ENCODE peak calls at places on chromosomes 2 and 18, in five cellular contexts. One of them, this sample, is unnamed.

GRCh38 chr2:63856302-63856600 is 14.6 kb downstream of the UGP2 start:
- DNase-seq in Peyer's patch: peak; percentile 65
- DNase-seq in adrenal gland: no peak
- DNase-seq in uterus: no peak
- DNase-seq in stomach: no peak
- DNase-seq in this sample: no peak

GRCh38 chr2:166451451-166451850 is 42.6 kb downstream of the SCN7A start:
- DNase-seq in uterus: no peak
- DNase-seq in adrenal gland: no peak
- DNase-seq in Peyer's patch: no peak
- DNase-seq in stomach: no peak
- DNase-seq in this sample: no peak

GRCh38 chr2:149330127-149331022 is at the start of gene LYPD6:
- DNase-seq in uterus: peak; percentile 64
- DNase-seq in stomach: peak; percentile 84
- DNase-seq in adrenal gland: peak; percentile 74
- DNase-seq in Peyer's patch: peak; percentile 70
- DNase-seq in this sample: peak; percentile 80

GRCh38 chr2:101614127-101614759 is 83.3 kb upstream of the MAP4K4 start:
- DNase-seq in stomach: no peak
- DNase-seq in Peyer's patch: no peak
- DNase-seq in uterus: no peak
- DNase-seq in adrenal gland: no peak
- DNase-seq in this sample: no peak

GRCh38 chr2:127479866-127480743 is 46.2 kb downstream of the IWS1 start:
- DNase-seq in uterus: no peak
- DNase-seq in adrenal gland: no peak
- DNase-seq in stomach: no peak
- DNase-seq in Peyer's patch: no peak
- DNase-seq in this sample: no peak

GRCh38 chr2:71064110-71064611 is 4.3 kb upstream of the NAGK start:
- DNase-seq in uterus: no peak
- DNase-seq in adrenal gland: no peak
- DNase-seq in Peyer's patch: no peak
- DNase-seq in stomach: no peak
- DNase-seq in this sample: no peak

GRCh38 chr2:45180033-45180746 is 170.9 kb upstream of the SIX2 start:
- DNase-seq in stomach: no peak
- DNase-seq in uterus: no peak
- DNase-seq in adrenal gland: no peak
- DNase-seq in Peyer's patch: no peak
- DNase-seq in this sample: no peak

GRCh38 chr18:11908182-11909080 is at the start of gene MPPE1:
- DNase-seq in stomach: peak; percentile 93
- DNase-seq in adrenal gland: peak; percentile 89
- DNase-seq in Peyer's patch: peak; percentile 96
- DNase-seq in uterus: peak; percentile 85
- DNase-seq in this sample: peak; percentile 89

GRCh38 chr2:64952896-64953482 is 36.2 kb upstream of the SLC1A4 start:
- DNase-seq in uterus: no peak
- DNase-seq in adrenal gland: no peak
- DNase-seq in stomach: no peak
- DNase-seq in Peyer's patch: no peak
- DNase-seq in this sample: no peak

DNA sequence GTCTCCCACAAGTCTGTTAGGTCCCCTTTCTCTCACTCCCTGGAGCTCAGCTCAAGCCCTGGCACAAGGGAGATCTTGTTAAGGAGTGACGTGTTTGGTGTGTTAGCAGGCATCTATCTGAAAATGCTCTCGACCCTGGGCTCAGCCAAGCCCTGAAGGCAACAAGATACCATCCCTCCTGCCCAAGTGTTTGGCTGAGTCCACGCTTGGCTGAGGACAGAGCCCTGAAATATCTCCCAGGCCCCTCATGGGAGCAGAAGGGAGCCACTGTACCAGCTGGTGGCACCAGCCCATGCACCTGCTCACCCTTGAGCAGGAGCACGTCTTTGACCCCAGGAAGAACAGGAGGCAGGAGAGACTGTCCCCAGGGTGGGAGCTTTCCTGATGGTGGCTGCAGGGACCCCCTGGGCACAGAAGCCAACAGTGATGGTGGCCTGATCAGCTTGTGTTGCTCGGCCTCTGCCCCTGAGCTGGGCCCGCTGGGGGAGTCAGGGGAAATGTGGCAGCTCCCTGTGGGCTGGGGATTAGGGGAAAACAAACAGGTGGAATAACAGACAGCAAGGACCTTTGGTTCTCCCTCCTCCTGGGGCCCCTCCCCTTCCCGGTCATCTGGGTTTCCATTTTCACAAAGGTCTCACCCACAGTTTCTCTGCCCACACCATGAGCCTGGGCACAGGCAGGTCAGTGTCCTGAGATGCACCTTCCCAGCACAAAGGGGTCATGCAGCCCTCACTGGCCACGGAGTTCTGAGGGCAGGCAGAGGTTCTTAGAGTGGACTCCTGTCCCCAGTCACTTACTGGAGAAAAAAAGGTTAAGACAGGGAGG is 91.6 kb downstream of the RHOB start:
- DNase-seq in Peyer's patch: no peak
- DNase-seq in stomach: no peak
- DNase-seq in uterus: no peak
- DNase-seq in adrenal gland: no peak
- DNase-seq in this sample: no peak
- TF ChIP-seq POLR2A in Peyer's patch: no peak
- TF ChIP-seq POLR2A in stomach: no peak
- TF ChIP-seq POLR2A in uterus: no peak
- TF ChIP-seq POLR2A in adrenal gland: no peak
- TF ChIP-seq POLR2A in this sample: no peak

DNA sequence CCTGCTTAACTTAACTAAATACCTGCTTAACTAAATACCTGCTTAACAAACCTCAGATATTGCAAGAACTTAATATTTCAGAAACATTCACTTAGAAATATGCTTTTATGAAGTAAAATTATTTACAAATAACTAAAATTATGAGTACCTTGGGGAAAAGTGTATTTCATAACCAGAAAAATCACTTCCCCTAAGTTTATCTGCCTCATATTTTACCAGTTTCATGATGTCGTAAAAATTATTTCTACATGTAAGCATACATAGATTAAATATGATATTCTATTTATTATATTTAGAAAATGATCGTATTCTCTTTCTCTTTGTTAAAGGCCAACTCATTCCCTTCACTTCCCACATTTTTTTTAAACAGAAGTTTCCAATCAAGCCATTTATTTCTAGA is 41.5 kb upstream of the DSC1 start:
- DNase-seq in adrenal gland: no peak
- DNase-seq in stomach: no peak
- DNase-seq in uterus: no peak
- DNase-seq in Peyer's patch: no peak
- DNase-seq in this sample: no peak
- TF ChIP-seq CTCF in adrenal gland: no peak
- TF ChIP-seq CTCF in stomach: no peak
- TF ChIP-seq CTCF in uterus: no peak
- TF ChIP-seq CTCF in Peyer's patch: no peak
- TF ChIP-seq CTCF in this sample: no peak

GRCh38 chr2:8455236-8456148 is 226.4 kb upstream of the ID2 start:
- DNase-seq in stomach: no peak
- DNase-seq in Peyer's patch: peak; percentile 38
- DNase-seq in adrenal gland: no peak
- DNase-seq in uterus: no peak
- DNase-seq in this sample: no peak
- H3K4me3 ChIP-seq in stomach: no peak overlapping the region
- H3K4me3 ChIP-seq in Peyer's patch: no peak overlapping the region
- H3K4me3 ChIP-seq in adrenal gland: no peak overlapping the region
- H3K4me3 ChIP-seq in uterus: no peak overlapping the region
- H3K4me3 ChIP-seq in this sample: no peak overlapping the region

GRCh38 chr2:241501099-241501541 is 7.3 kb downstream of the STK25 start:
- DNase-seq in adrenal gland: no peak
- DNase-seq in Peyer's patch: no peak
- DNase-seq in uterus: no peak
- DNase-seq in stomach: no peak
- DNase-seq in this sample: no peak
- TF ChIP-seq POLR2A in adrenal gland: no peak
- TF ChIP-seq POLR2A in Peyer's patch: no peak
- TF ChIP-seq POLR2A in uterus: no peak
- TF ChIP-seq POLR2A in stomach: no peak
- TF ChIP-seq POLR2A in this sample: no peak

GRCh38 chr2:21011876-21012556 is 31.9 kb downstream of the APOB start:
- DNase-seq in Peyer's patch: no peak
- DNase-seq in adrenal gland: no peak
- DNase-seq in stomach: no peak
- DNase-seq in uterus: no peak
- DNase-seq in this sample: no peak
- TF ChIP-seq CTCF in Peyer's patch: no peak
- TF ChIP-seq CTCF in adrenal gland: no peak
- TF ChIP-seq CTCF in stomach: no peak
- TF ChIP-seq CTCF in uterus: no peak
- TF ChIP-seq CTCF in this sample: no peak

GRCh38 chr2:227163445-227163997 is 484 bp downstream of the COL4A4 start:
- DNase-seq in uterus: no peak
- DNase-seq in stomach: peak; percentile 31
- DNase-seq in adrenal gland: peak; percentile 39
- DNase-seq in Peyer's patch: peak; percentile 59
- DNase-seq in this sample: peak; percentile 23

GRCh38 chr2:227161947-227162346 is 2.1 kb downstream of the COL4A4 start:
- DNase-seq in Peyer's patch: no peak
- DNase-seq in uterus: no peak
- DNase-seq in stomach: no peak
- DNase-seq in adrenal gland: no peak
- DNase-seq in this sample: no peak

GRCh38 chr2:227163998-227164744 is at the start of the genes COL4A3 and COL4A4:
- DNase-seq in uterus: peak; percentile 46
- DNase-seq in adrenal gland: peak; percentile 90
- DNase-seq in stomach: peak; percentile 58
- DNase-seq in Peyer's patch: peak; percentile 74
- DNase-seq in this sample: peak; percentile 74

GRCh38 chr2:227160164-227160563 is 3.8 kb downstream of the COL4A4 start:
- DNase-seq in adrenal gland: no peak
- DNase-seq in stomach: no peak
- DNase-seq in uterus: no peak
- DNase-seq in Peyer's patch: no peak
- DNase-seq in this sample: no peak

GRCh38 chr2:227164745-227165350 is 424 bp downstream of the COL4A3 start:
- DNase-seq in Peyer's patch: peak; percentile 84
- DNase-seq in stomach: peak; percentile 27
- DNase-seq in uterus: no peak
- DNase-seq in adrenal gland: peak; percentile 74
- DNase-seq in this sample: peak; percentile 20
- H3K4me3 ChIP-seq in Peyer's patch: peak overlapping the region; percentile 57
- H3K4me3 ChIP-seq in stomach: peak overlapping the region; percentile 62
- H3K4me3 ChIP-seq in uterus: peak overlapping the region; percentile 51
- H3K4me3 ChIP-seq in adrenal gland: peak overlapping the region; percentile 85
- H3K4me3 ChIP-seq in this sample: peak overlapping the region; percentile 74

GRCh38 chr18:7117390-7118355 is at the start of gene LAMA1:
- DNase-seq in stomach: no peak
- DNase-seq in Peyer's patch: no peak
- DNase-seq in adrenal gland: no peak
- DNase-seq in uterus: no peak
- DNase-seq in this sample: peak; percentile 14
- TF ChIP-seq POLR2A in stomach: no peak
- TF ChIP-seq POLR2A in Peyer's patch: no peak
- TF ChIP-seq POLR2A in adrenal gland: no peak
- TF ChIP-seq POLR2A in uterus: no peak
- TF ChIP-seq POLR2A in this sample: no peak

GRCh38 chr18:4524096-4524495 is 69.0 kb upstream of the DLGAP1 start:
- DNase-seq in stomach: no peak
- DNase-seq in adrenal gland: no peak
- DNase-seq in uterus: no peak
- DNase-seq in Peyer's patch: no peak
- DNase-seq in this sample: no peak
- TF ChIP-seq CTCF in stomach: no peak
- TF ChIP-seq CTCF in adrenal gland: no peak
- TF ChIP-seq CTCF in uterus: no peak
- TF ChIP-seq CTCF in Peyer's patch: no peak
- TF ChIP-seq CTCF in this sample: no peak

GRCh38 chr18:8668381-8668780 is 37.0 kb upstream of the MTCL1 start:
- DNase-seq in Peyer's patch: no peak
- DNase-seq in uterus: no peak
- DNase-seq in adrenal gland: no peak
- DNase-seq in stomach: no peak
- DNase-seq in this sample: no peak

GRCh38 chr18:8669571-8669970 is 35.8 kb upstream of the MTCL1 start:
- DNase-seq in Peyer's patch: no peak
- DNase-seq in adrenal gland: no peak
- DNase-seq in stomach: no peak
- DNase-seq in uterus: no peak
- DNase-seq in this sample: no peak

GRCh38 chr18:8675057-8675456 is 30.3 kb upstream of the MTCL1 start:
- DNase-seq in stomach: no peak
- DNase-seq in adrenal gland: no peak
- DNase-seq in Peyer's patch: no peak
- DNase-seq in uterus: no peak
- DNase-seq in this sample: no peak

GRCh38 chr18:8667846-8668245 is 37.5 kb upstream of the MTCL1 start:
- DNase-seq in stomach: no peak
- DNase-seq in adrenal gland: no peak
- DNase-seq in Peyer's patch: no peak
- DNase-seq in uterus: no peak
- DNase-seq in this sample: no peak

DNA sequence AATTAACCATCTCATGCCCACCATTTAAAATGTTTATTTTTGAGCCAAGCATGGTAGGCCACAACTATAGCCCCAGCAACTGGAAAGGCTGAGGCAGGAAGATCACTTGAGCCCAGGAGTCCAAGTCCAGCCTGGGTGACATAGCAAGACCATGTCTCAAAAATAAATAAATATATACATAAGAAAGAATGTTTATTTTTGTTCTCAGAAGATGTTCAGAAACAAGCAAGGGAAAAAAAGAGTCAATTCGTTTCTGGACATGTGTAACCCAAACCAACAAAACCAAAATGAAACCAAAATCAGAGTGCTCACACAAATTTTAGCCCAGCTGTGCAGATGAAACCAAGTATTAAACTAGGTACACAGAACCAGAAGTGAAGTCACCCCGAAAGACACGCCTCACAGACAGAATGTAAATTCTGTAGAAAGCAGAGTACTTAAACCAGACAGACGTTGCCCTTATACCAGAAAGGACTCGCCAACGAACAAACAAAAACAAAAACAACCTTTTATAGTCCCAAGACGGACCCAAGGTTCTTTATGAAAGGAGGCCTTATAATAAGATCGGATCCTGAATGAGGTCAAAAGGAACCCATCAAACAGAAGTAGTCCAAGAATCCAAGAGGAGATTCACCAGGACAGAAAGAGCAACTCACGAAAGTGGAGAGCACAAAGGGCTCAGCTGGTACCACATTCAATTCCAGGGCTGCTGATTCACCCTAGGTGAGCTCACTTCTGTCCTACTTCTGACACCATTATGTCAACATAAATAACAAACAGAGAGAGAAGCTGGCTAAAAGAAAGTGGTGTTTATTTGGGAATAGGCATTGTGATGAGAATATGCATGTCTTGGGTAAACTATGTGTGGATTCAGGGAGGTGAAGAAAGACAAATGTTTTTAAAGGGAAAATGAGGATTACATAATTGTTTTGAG is 31.8 kb upstream of the MTCL1 start:
- DNase-seq in Peyer's patch: no peak
- DNase-seq in uterus: no peak
- DNase-seq in adrenal gland: no peak
- DNase-seq in stomach: no peak
- DNase-seq in this sample: no peak
- H3K4me3 ChIP-seq in Peyer's patch: no peak overlapping the region
- H3K4me3 ChIP-seq in uterus: no peak overlapping the region
- H3K4me3 ChIP-seq in adrenal gland: no peak overlapping the region
- H3K4me3 ChIP-seq in stomach: no peak overlapping the region
- H3K4me3 ChIP-seq in this sample: no peak overlapping the region

This sample was measured in body of pancreas.